ENCODE peak calls at places on chromosomes 13 and 19, in eight cellular contexts. N, T, H, P, K, X, Q and B are unnamed samples.

GRCh38 chr19:45141203-45141900 is 19.4 kb downstream of the NKPD1 start:
- DNase-seq in H (no peak), X (no peak), T (no peak), Q (no peak), N (no peak), P (no peak), K (no peak), B (no peak)

GRCh38 chr13:42272115-42272756 is at the start of gene AKAP11:
- DNase-seq in H (peak), K (peak), Q (peak), N (peak), X (peak), T (no peak), P (peak), B (peak)

GRCh38 chr19:13103961-13104847 is 1.5 kb upstream of the LYL1 start:
- DNase-seq in H (no peak), T (no peak), Q (peak), X (peak), N (no peak), K (no peak), P (peak), B (no peak)

GRCh38 chr19:3080281-3080680 is 13.9 kb upstream of the GNA11 start:
- DNase-seq in N (no peak), P (no peak), T (no peak), K (no peak), H (no peak), X (no peak), Q (no peak), B (no peak)

GRCh38 chr19:35471946-35472345 is 18.3 kb downstream of the KRTDAP start:
- DNase-seq in Q (no peak), N (no peak), H (no peak), X (no peak), K (no peak), T (no peak), P (no peak), B (no peak)

GRCh38 chr19:56476671-56477428 is at the start of gene ZNF667:
- DNase-seq in T (no peak), X (peak), P (peak), K (no peak), N (no peak), Q (no peak), H (no peak), B (peak)

GRCh38 chr19:1264801-1265610 is 4.1 kb upstream of the CIRBP start:
- DNase-seq in H (no peak), X (no peak), K (no peak), T (no peak), Q (peak), P (no peak), N (no peak), B (no peak)

GRCh38 chr13:96772426-96772825 is 221.8 kb downstream of the OXGR1 start:
- DNase-seq in Q (no peak), P (no peak), H (no peak), N (no peak), K (no peak), X (no peak), T (no peak), B (no peak)

GRCh38 chr19:9847087-9847671 is 12.1 kb downstream of the PIN1 start:
- DNase-seq in N (no peak), T (no peak), X (peak), P (peak), H (peak), K (no peak), Q (peak), B (peak)

GRCh38 chr13:46586766-46587509 is 34.0 kb downstream of the LRCH1 start:
- DNase-seq in X (no peak), P (no peak), N (no peak), H (no peak), T (no peak), Q (no peak), K (no peak), B (no peak)

GRCh38 chr13:71882120-71882519 is 15.1 kb upstream of the DACH1 start:
- DNase-seq in Q (no peak), K (no peak), H (no peak), P (no peak), X (no peak), T (no peak), N (no peak), B (no peak)

GRCh38 chr13:70088926-70089325 is 18.7 kb upstream of the ATXN8OS start:
- DNase-seq in N (no peak), K (no peak), Q (no peak), T (no peak), X (no peak), H (no peak), P (no peak), B (no peak)

GRCh38 chr13:34462843-34463242 is 479.2 kb upstream of the NBEA start:
- DNase-seq in K (no peak), T (no peak), P (no peak), Q (no peak), N (no peak), X (no peak), H (no peak), B (no peak)

GRCh38 chr19:277131-277530 is 14.1 kb downstream of the PLPP2 start:
- DNase-seq in K (peak), N (peak), H (no peak), T (no peak), X (no peak), P (no peak), Q (no peak), B (no peak)

GRCh38 chr19:18522124-18522861 is 423 bp upstream of the ELL start:
- DNase-seq in Q (peak), K (peak), N (peak), T (peak), P (peak), H (peak), X (peak), B (peak)

GRCh38 chr13:50275392-50276063 is 260.3 kb downstream of the KCNRG start:
- DNase-seq in P (no peak), K (no peak), T (no peak), Q (no peak), N (no peak), H (no peak), X (no peak), B (no peak)

GRCh38 chr13:37651891-37652290 is 53.3 kb upstream of the POSTN start:
- DNase-seq in N (no peak), H (no peak), X (no peak), T (no peak), K (no peak), P (no peak), Q (no peak), B (no peak)

GRCh38 chr13:110887242-110887954 is 27.5 kb downstream of the ANKRD10 start:
- DNase-seq in Q (no peak), H (no peak), T (no peak), P (no peak), K (no peak), X (no peak), N (no peak), B (no peak)

GRCh38 chr19:38152461-38153379 is 71.3 kb downstream of the DPF1 start:
- DNase-seq in P (no peak), T (no peak), N (no peak), K (no peak), X (no peak), Q (no peak), H (no peak), B (no peak)

GRCh38 chr13:29936051-29936813 is 85.8 kb upstream of the UBL3 start:
- DNase-seq in Q (no peak), X (no peak), P (peak), T (no peak), N (no peak), K (no peak), H (no peak), B (no peak)

GRCh38 chr13:97417698-97418097 is 16.3 kb upstream of the RAP2A start:
- DNase-seq in Q (no peak), H (no peak), K (no peak), X (no peak), P (no peak), T (no peak), N (no peak), B (no peak)

GRCh38 chr19:3277649-3278048 is 53.2 kb downstream of the CELF5 start:
- DNase-seq in T (no peak), H (no peak), P (no peak), N (no peak), Q (no peak), K (no peak), X (no peak), B (no peak)

GRCh38 chr19:4877753-4878490 is 10.5 kb upstream of the PLIN3 start:
- DNase-seq in N (no peak), P (peak), H (no peak), K (no peak), T (no peak), Q (peak), X (no peak), B (no peak)

GRCh38 chr13:42405665-42406390 is 133.9 kb downstream of the AKAP11 start:
- DNase-seq in Q (no peak), H (no peak), X (peak), K (no peak), T (no peak), N (no peak), P (peak), B (no peak)

GRCh38 chr19:45876161-45876410 is 9.9 kb downstream of the IRF2BP1 start:
- DNase-seq in H (no peak), Q (no peak), N (no peak), T (no peak), P (no peak), X (no peak), K (no peak), B (no peak)

GRCh38 chr19:39539165-39539518 is 819 bp downstream of the EID2 start:
- DNase-seq in N (no peak), K (no peak), P (no peak), H (no peak), T (no peak), X (no peak), Q (no peak), B (no peak)

GRCh38 chr19:44356383-44357111 is at the start of gene ZNF112:
- DNase-seq in P (peak), N (peak), K (peak), X (peak), H (peak), Q (peak), T (peak), B (peak)

GRCh38 chr13:50990540-50991506 is 81.2 kb downstream of the RNASEH2B start:
- DNase-seq in T (no peak), K (no peak), X (no peak), Q (peak), P (no peak), H (no peak), N (peak), B (peak)

GRCh38 chr19:3250675-3251074 is 26.2 kb downstream of the CELF5 start:
- DNase-seq in Q (peak), X (peak), P (peak), K (no peak), H (no peak), T (no peak), N (no peak), B (no peak)

GRCh38 chr19:47102561-47103135 is 10.9 kb downstream of the ZC3H4 start:
- DNase-seq in X (no peak), Q (no peak), P (no peak), K (no peak), H (no peak), T (no peak), N (no peak), B (no peak)

GRCh38 chr13:30052127-30052526 is 201.7 kb upstream of the UBL3 start:
- DNase-seq in T (no peak), K (no peak), N (no peak), Q (peak), X (no peak), P (peak), H (no peak), B (no peak)